ENCODE peak calls at places on chromosomes 5 and 9, in five cellular contexts. N is H9, D is neuronal stem cell, G is H1, Q is mesenchymal stem cell. L is an unnamed sample.

GRCh38 chr5:20276061-20276958 is 288.3 kb upstream of the CDH18 start:
- DNase-seq in N (peak), D (no peak), G (no peak), Q (peak), L (no peak)

GRCh38 chr5:107464876-107465275 is 205.9 kb downstream of the EFNA5 start:
- DNase-seq in N (no peak), D (no peak), G (no peak), Q (no peak), L (no peak)

GRCh38 chr5:139445325-139446170 is 6.2 kb upstream of the DNAJC18 start:
- DNase-seq in N (no peak), D (no peak), G (no peak), Q (peak), L (peak)

GRCh38 chr5:65734921-65735320 is 12.9 kb downstream of the NLN start:
- DNase-seq in N (no peak), D (no peak), G (no peak), Q (no peak), L (no peak)

GRCh38 chr9:91945277-91946074 is 4.6 kb downstream of the ROR2 start:
- DNase-seq in N (no peak), D (no peak), G (no peak), Q (peak), L (peak)

GRCh38 chr5:77629553-77630245 is 8.8 kb downstream of the OTP start:
- DNase-seq in N (peak), D (no peak), G (peak), Q (no peak), L (no peak)

GRCh38 chr5:10836991-10837390 is 76.0 kb upstream of the DAP start:
- DNase-seq in N (no peak), D (no peak), G (no peak), Q (peak), L (peak)

GRCh38 chr9:119639287-119639955 is 270.2 kb upstream of the BRINP1 start:
- DNase-seq in N (no peak), D (peak), G (no peak), Q (no peak), L (no peak)

GRCh38 chr5:142934335-142934734 is 164.2 kb downstream of the ARHGAP26 start:
- DNase-seq in N (no peak), D (no peak), G (no peak), Q (no peak), L (no peak)

GRCh38 chr5:912356-913091 is 19.8 kb downstream of the TRIP13 start:
- DNase-seq in N (no peak), D (peak), G (no peak), Q (peak), L (peak)

GRCh38 chr9:18320046-18320445 is 153.9 kb upstream of the ADAMTSL1 start:
- DNase-seq in N (no peak), D (no peak), G (no peak), Q (no peak), L (no peak)

GRCh38 chr5:135377751-135378680 is 21.0 kb downstream of the MACROH2A1 start:
- DNase-seq in N (no peak), D (no peak), G (no peak), Q (no peak), L (no peak)

GRCh38 chr5:173733065-173733824 is 116.8 kb upstream of the BOD1 start:
- DNase-seq in N (no peak), D (no peak), G (no peak), Q (no peak), L (no peak)

GRCh38 chr9:113793558-113793957 is 82.6 kb upstream of the ZNF618 start:
- DNase-seq in N (no peak), D (no peak), G (no peak), Q (no peak), L (no peak)

GRCh38 chr5:5719292-5719691 is 296.8 kb downstream of the ICE1 start:
- DNase-seq in N (no peak), D (no peak), G (no peak), Q (no peak), L (no peak)

GRCh38 chr9:127915801-127916664 is 808 bp downstream of the ST6GALNAC4 start:
- DNase-seq in N (no peak), D (no peak), G (no peak), Q (no peak), L (no peak)

GRCh38 chr9:3948826-3949578 is 350.9 kb downstream of the GLIS3 start:
- DNase-seq in N (no peak), D (no peak), G (no peak), Q (peak), L (no peak)

GRCh38 chr5:4348418-4348817 is 752.8 kb downstream of the IRX1 start:
- DNase-seq in N (no peak), D (no peak), G (no peak), Q (no peak), L (no peak)

GRCh38 chr9:83544002-83544698 is 5.9 kb upstream of the FRMD3 start:
- DNase-seq in N (peak), D (no peak), G (no peak), Q (peak), L (peak)

GRCh38 chr9:126347093-126347492 is 20.5 kb downstream of the MVB12B start:
- DNase-seq in N (no peak), D (no peak), G (no peak), Q (no peak), L (no peak)

GRCh38 chr9:89879711-89880110 is 274.9 kb downstream of the GADD45G start:
- DNase-seq in N (peak), D (no peak), G (peak), Q (no peak), L (peak)

GRCh38 chr5:60668715-60669304 is 31.2 kb downstream of the DEPDC1B start:
- DNase-seq in N (no peak), D (no peak), G (no peak), Q (peak), L (peak)

GRCh38 chr9:87842878-87843585 is 39.6 kb upstream of the SPATA31E1 start:
- DNase-seq in N (no peak), D (no peak), G (no peak), Q (no peak), L (no peak)

GRCh38 chr9:138010274-138010800 is 132.8 kb downstream of the CACNA1B start:
- DNase-seq in N (no peak), D (no peak), G (no peak), Q (no peak), L (no peak)

GRCh38 chr5:118327389-118327788 is 661.0 kb downstream of the DTWD2 start:
- DNase-seq in N (no peak), D (no peak), G (no peak), Q (no peak), L (no peak)

GRCh38 chr9:38371495-38371894 is 21.0 kb upstream of the ALDH1B1 start:
- DNase-seq in N (no peak), D (no peak), G (no peak), Q (no peak), L (peak)

GRCh38 chr5:61966991-61967390 is 339.0 kb upstream of the KIF2A start:
- DNase-seq in N (no peak), D (no peak), G (no peak), Q (peak), L (no peak)

GRCh38 chr5:104189031-104189430 is 626.4 kb upstream of the NUDT12 start:
- DNase-seq in N (no peak), D (no peak), G (no peak), Q (peak), L (no peak)

GRCh38 chr5:128773378-128773777 is 191.9 kb upstream of the SLC27A6 start:
- DNase-seq in N (no peak), D (no peak), G (no peak), Q (no peak), L (no peak)
- H2BK12ac ChIP-seq in N (no peak), D (no peak), G (no peak), Q (no peak), L (no peak)

GRCh38 chr5:15585128-15585527 is 85.1 kb downstream of the FBXL7 start:
- DNase-seq in N (no peak), D (no peak), G (no peak), Q (no peak), L (no peak)

GRCh38 chr5:15587941-15588340 is 88.0 kb downstream of the FBXL7 start:
- DNase-seq in N (no peak), D (no peak), G (no peak), Q (no peak), L (no peak)

GRCh38 chr5:15584528-15584927 is 84.5 kb downstream of the FBXL7 start:
- DNase-seq in N (no peak), D (no peak), G (no peak), Q (no peak), L (no peak)

DNA sequence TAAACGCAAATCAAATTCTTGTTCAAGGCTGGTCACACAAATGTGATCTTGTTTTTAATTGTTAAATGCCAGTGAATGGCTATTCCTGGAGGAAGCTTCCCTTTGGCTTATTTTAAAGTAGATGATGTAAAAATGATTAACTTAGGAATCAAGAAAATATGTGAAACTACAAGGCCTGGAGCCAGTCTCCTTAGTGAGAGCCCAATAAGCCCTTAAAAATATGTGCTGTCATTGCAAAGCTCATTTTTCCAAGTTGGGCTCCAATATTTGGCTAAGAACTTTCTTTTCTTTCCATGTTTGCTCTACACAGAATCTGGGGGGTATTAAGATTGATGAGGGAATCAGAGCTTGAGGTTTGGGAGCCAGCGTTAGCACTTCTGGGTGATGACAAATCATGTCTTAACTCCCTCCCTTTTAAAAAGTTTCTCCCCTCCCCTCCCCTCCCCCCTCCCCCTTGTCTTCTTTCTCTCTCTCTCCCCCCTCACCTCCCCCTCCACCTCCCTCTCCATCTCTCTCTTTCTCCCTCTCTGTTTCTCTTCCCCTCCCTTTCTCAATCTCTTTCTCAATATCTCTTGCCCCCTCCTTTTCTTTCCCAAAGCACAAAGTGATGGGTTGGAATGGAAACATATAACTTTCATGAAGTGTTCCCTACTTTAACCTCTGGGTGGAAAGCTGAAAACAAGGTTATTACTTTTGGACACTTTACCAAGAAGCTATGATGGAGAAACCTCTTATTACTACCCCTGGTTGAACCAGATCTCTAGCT is 86.0 kb downstream of the FBXL7 start:
- DNase-seq in N (no peak), D (no peak), G (no peak), Q (no peak), L (no peak)
- H2BK12ac ChIP-seq in N (no peak), D (no peak), G (no peak), Q (no peak), L (no peak)

GRCh38 chr5:102218159-102218558 is 77.9 kb downstream of the SLCO4C1 start:
- DNase-seq in N (no peak), D (no peak), G (no peak), Q (no peak), L (no peak)

GRCh38 chr5:102222772-102223171 is 73.3 kb downstream of the SLCO4C1 start:
- DNase-seq in N (no peak), D (no peak), G (no peak), Q (no peak), L (no peak)

GRCh38 chr5:102226321-102226720 is 69.8 kb downstream of the SLCO4C1 start:
- DNase-seq in N (no peak), D (no peak), G (no peak), Q (no peak), L (peak)

GRCh38 chr5:102221949-102222348 is 74.1 kb downstream of the SLCO4C1 start:
- DNase-seq in N (no peak), D (no peak), G (no peak), Q (no peak), L (no peak)

GRCh38 chr5:102223542-102224444 is 72.3 kb downstream of the SLCO4C1 start:
- DNase-seq in N (no peak), D (peak), G (no peak), Q (peak), L (peak)
- H2BK12ac ChIP-seq in N (no peak), D (no peak), G (no peak), Q (no peak), L (no peak)

DNA sequence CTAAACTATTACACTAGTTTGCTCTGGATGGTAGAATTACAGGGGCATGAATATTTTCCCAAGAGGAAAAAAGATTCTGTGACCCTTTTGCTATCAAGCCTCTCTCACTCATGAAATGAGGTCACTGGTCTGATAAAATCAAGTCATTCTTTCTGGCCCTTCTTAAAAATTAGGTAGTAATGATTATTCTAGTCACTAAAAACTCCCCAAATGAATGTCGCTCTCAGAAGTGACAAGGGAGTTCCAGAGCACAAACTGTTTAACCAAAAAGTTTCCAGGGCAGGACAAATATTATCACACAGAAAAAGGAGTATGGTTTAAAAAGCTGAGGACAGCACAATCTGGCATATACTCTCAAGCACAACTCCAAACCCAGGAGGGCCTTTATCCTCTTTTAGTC is 12.5 kb downstream of the ERMP1 start:
- DNase-seq in N (no peak), D (no peak), G (no peak), Q (no peak), L (no peak)
- H2BK12ac ChIP-seq in N (no peak), D (no peak), G (no peak), Q (no peak), L (no peak)

DNA sequence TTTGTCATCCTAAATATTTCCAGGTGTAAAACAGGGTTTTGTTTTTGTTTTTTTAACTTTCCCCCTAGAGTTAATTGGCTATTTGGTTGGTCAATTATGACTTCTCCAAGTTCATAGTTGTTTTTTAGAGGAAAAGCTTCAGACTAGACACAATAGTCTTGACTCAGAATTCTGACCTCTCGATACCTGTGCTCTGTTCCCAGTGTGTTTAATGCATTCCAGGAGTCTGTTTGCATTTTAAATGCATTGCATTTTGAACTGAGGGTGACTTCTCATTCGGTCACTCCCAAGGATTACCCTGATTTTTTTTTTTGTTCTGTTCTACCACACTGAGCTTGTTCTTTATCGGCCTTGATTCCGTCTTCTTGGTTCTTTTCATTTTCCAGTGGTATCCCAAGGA is 16.3 kb downstream of the ARHGEF28 start:
- DNase-seq in N (no peak), D (no peak), G (no peak), Q (no peak), L (no peak)
- H2BK12ac ChIP-seq in N (no peak), D (no peak), G (no peak), Q (no peak), L (no peak)

GRCh38 chr5:178827636-178828035 is 32.1 kb upstream of the ZNF354B start:
- DNase-seq in N (no peak), D (no peak), G (no peak), Q (no peak), L (peak)
- H2BK12ac ChIP-seq in N (no peak), D (no peak), G (no peak), Q (no peak), L (no peak)

GRCh38 chr9:135348788-135349150 is 130.8 kb upstream of the PPP1R26 start:
- DNase-seq in N (no peak), D (no peak), G (no peak), Q (no peak), L (no peak)

GRCh38 chr9:135346438-135347050 is 133.0 kb upstream of the PPP1R26 start:
- DNase-seq in N (no peak), D (no peak), G (no peak), Q (no peak), L (no peak)

GRCh38 chr9:135345775-135346433 is 133.7 kb upstream of the PPP1R26 start:
- DNase-seq in N (no peak), D (no peak), G (no peak), Q (no peak), L (no peak)

GRCh38 chr9:135348076-135348787 is 131.3 kb upstream of the PPP1R26 start:
- DNase-seq in N (no peak), D (no peak), G (no peak), Q (no peak), L (no peak)

DNA sequence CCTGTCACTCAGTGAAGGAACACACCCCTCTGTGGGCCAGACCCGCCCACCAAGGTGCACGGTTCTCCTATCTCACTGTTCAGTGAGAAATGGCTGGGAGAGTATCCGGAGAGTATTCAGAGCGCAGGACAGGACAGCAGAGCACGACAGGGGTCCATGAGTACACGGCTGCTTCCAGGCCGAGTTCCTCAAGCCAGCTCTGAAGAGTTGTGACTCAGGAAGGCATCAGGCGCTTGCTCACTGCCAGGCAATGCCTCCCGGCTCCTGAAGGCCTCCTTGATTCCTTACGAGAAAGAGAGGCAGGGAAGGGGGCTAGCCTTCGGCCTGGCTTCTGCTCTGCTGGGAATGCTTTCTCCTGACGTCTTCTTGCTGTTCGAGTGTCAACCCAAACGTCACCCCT is 132.1 kb upstream of the PPP1R26 start:
- DNase-seq in N (no peak), D (no peak), G (no peak), Q (no peak), L (no peak)
- H2BK12ac ChIP-seq in N (no peak), D (no peak), G (no peak), Q (no peak), L (no peak)

DNA sequence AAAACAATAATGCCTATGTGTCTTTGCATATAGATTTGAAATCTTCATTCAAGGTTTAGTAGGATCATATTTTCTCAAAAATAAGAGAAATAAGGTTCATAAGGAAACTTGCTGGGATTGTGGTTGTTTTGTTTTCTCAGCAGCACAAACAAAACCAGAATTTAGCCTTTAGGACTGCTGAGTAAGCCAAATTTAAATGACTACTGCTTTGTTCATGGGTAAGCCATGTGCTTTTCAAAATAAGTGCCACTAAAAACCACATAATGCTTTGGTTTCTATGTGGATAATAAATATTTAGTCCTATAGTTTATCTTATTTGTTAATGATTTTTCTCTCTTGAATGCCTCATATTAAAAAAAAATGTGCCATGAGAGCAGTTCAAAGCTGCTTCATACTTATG is 38.8 kb downstream of the PTCD2 start:
- DNase-seq in N (no peak), D (no peak), G (no peak), Q (no peak), L (no peak)
- H2BK12ac ChIP-seq in N (no peak), D (no peak), G (no peak), Q (no peak), L (no peak)

GRCh38 chr5:42852826-42853225 is 41.1 kb upstream of the SELENOP start:
- DNase-seq in N (no peak), D (no peak), G (no peak), Q (no peak), L (no peak)

GRCh38 chr5:42855811-42856210 is 44.1 kb upstream of the SELENOP start:
- DNase-seq in N (no peak), D (no peak), G (no peak), Q (no peak), L (peak)

GRCh38 chr5:42858031-42858643 is 46.4 kb upstream of the SELENOP start:
- DNase-seq in N (no peak), D (no peak), G (no peak), Q (no peak), L (no peak)

GRCh38 chr5:42855386-42855785 is 43.7 kb upstream of the SELENOP start:
- DNase-seq in N (no peak), D (no peak), G (no peak), Q (no peak), L (peak)

GRCh38 chr5:42854795-42855194 is 43.1 kb upstream of the SELENOP start:
- DNase-seq in N (no peak), D (no peak), G (no peak), Q (no peak), L (no peak)
- H2BK12ac ChIP-seq in N (no peak), D (no peak), G (no peak), Q (no peak), L (no peak)

GRCh38 chr5:178434851-178435250 is 155.3 kb downstream of the COL23A1 start:
- DNase-seq in N (peak), D (no peak), G (no peak), Q (no peak), L (no peak)
- H2BK12ac ChIP-seq in N (no peak), D (no peak), G (no peak), Q (no peak), L (no peak)

L was measured in trophoblast cell.